ENCODE peak calls at places on chromosomes 11 and 22, in five cellular contexts. One of them, this sample, is unnamed.

GRCh38 chr22:32281092-32281491 is 25.9 kb upstream of the SLC5A4 start:
- DNase-seq in mammary epithelial cell: peak; percentile 93
- DNase-seq in IMR-90: no peak
- DNase-seq in choroid plexus epithelial cell: peak; percentile 90
- DNase-seq in heart left ventricle: no peak
- DNase-seq in this sample: peak; percentile 84

GRCh38 chr22:26892401-26893033 is 235.1 kb downstream of the MIAT start:
- DNase-seq in mammary epithelial cell: peak; percentile 41
- DNase-seq in IMR-90: no peak
- DNase-seq in choroid plexus epithelial cell: no peak
- DNase-seq in heart left ventricle: no peak
- DNase-seq in this sample: no peak

GRCh38 chr22:46111645-46112306 is 38.5 kb upstream of the PPARA start:
- DNase-seq in mammary epithelial cell: no peak
- DNase-seq in IMR-90: no peak
- DNase-seq in choroid plexus epithelial cell: peak; percentile 45
- DNase-seq in heart left ventricle: no peak
- DNase-seq in this sample: no peak

GRCh38 chr11:102564110-102564509 is 33.6 kb upstream of the MMP7 start:
- DNase-seq in mammary epithelial cell: peak; percentile 92
- DNase-seq in IMR-90: peak; percentile 88
- DNase-seq in choroid plexus epithelial cell: peak; percentile 69
- DNase-seq in heart left ventricle: no peak
- DNase-seq in this sample: no peak

GRCh38 chr22:30947821-30948454 is 20.6 kb downstream of the MORC2 start:
- DNase-seq in mammary epithelial cell: peak; percentile 64
- DNase-seq in IMR-90: peak; percentile 70
- DNase-seq in choroid plexus epithelial cell: peak; percentile 85
- DNase-seq in heart left ventricle: no peak
- DNase-seq in this sample: peak; percentile 54

GRCh38 chr11:12552677-12553076 is 121.5 kb upstream of the TEAD1 start:
- DNase-seq in mammary epithelial cell: no peak
- DNase-seq in IMR-90: peak; percentile 90
- DNase-seq in choroid plexus epithelial cell: peak; percentile 96
- DNase-seq in heart left ventricle: peak; percentile 40
- DNase-seq in this sample: peak; percentile 97

GRCh38 chr11:134754823-134755198 is 342.8 kb upstream of the B3GAT1 start:
- DNase-seq in mammary epithelial cell: no peak
- DNase-seq in IMR-90: no peak
- DNase-seq in choroid plexus epithelial cell: no peak
- DNase-seq in heart left ventricle: no peak
- DNase-seq in this sample: no peak

GRCh38 chr11:105274631-105275030 is 135.1 kb upstream of the CARD18 start:
- DNase-seq in mammary epithelial cell: no peak
- DNase-seq in IMR-90: peak; percentile 16
- DNase-seq in choroid plexus epithelial cell: peak; percentile 2
- DNase-seq in heart left ventricle: no peak
- DNase-seq in this sample: no peak

GRCh38 chr11:125494987-125495725 is 909 bp downstream of the FEZ1 start:
- DNase-seq in mammary epithelial cell: peak; percentile 74
- DNase-seq in IMR-90: peak; percentile 31
- DNase-seq in choroid plexus epithelial cell: peak; percentile 26
- DNase-seq in heart left ventricle: peak; percentile 50
- DNase-seq in this sample: no peak

GRCh38 chr11:116172156-116172555 is 600.6 kb downstream of the BUD13 start:
- DNase-seq in mammary epithelial cell: no peak
- DNase-seq in IMR-90: no peak
- DNase-seq in choroid plexus epithelial cell: no peak
- DNase-seq in heart left ventricle: no peak
- DNase-seq in this sample: no peak

GRCh38 chr22:44129614-44129976 is 51.1 kb upstream of the PARVG start:
- DNase-seq in mammary epithelial cell: peak; percentile 8
- DNase-seq in IMR-90: peak; percentile 56
- DNase-seq in choroid plexus epithelial cell: peak; percentile 22
- DNase-seq in heart left ventricle: no peak
- DNase-seq in this sample: no peak

GRCh38 chr11:96338910-96339703 is 3.9 kb downstream of the MAML2 start:
- DNase-seq in mammary epithelial cell: peak; percentile 92
- DNase-seq in IMR-90: peak; percentile 84
- DNase-seq in choroid plexus epithelial cell: peak; percentile 73
- DNase-seq in heart left ventricle: peak; percentile 51
- DNase-seq in this sample: no peak

GRCh38 chr11:48005133-48005532 is 24.8 kb downstream of the PTPRJ start:
- DNase-seq in mammary epithelial cell: no peak
- DNase-seq in IMR-90: no peak
- DNase-seq in choroid plexus epithelial cell: peak; percentile 66
- DNase-seq in heart left ventricle: no peak
- DNase-seq in this sample: no peak
- H3K4me3 ChIP-seq in mammary epithelial cell: no peak overlapping the region
- H3K4me3 ChIP-seq in IMR-90: no peak overlapping the region
- H3K4me3 ChIP-seq in choroid plexus epithelial cell: no peak overlapping the region
- H3K4me3 ChIP-seq in heart left ventricle: no peak overlapping the region
- H3K4me3 ChIP-seq in this sample: no peak overlapping the region

DNA sequence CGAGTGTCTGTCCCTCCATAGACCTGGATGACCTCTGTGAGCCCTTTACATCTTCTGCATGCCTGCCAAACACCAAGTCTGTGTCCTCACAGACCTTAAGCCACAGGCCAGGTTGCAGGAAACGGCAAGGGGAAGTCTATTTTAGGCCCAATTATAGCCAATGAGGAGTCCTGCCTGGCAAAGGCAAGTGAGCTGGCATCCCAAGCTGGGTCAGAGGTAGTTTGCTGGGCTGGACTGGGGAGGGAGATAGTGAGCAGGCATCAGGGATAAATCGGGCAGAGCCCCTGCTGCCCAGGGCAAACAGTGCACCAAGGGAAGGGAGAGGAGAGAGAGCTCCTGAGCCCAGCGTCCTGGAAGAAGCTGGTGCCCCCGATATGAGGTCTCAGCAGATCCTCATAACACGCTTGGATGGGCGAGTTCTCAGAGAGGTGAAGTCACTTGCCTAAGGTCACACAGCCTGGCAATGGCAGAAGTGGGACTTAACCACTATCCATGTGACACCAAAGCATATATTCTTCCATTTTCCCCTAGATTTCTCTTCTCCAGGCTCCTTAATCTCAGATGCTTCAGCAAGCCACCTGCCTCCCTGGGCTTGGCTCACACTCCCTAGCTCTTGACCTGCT is 3.7 kb upstream of the RELT start:
- DNase-seq in mammary epithelial cell: no peak
- DNase-seq in IMR-90: no peak
- DNase-seq in choroid plexus epithelial cell: peak; percentile 36
- DNase-seq in heart left ventricle: peak; percentile 54
- DNase-seq in this sample: no peak
- TF ChIP-seq CTCF in mammary epithelial cell: peak; percentile 22
- TF ChIP-seq CTCF in IMR-90: peak; percentile 38
- TF ChIP-seq CTCF in choroid plexus epithelial cell: peak; percentile 34
- TF ChIP-seq CTCF in heart left ventricle: no peak
- TF ChIP-seq CTCF in this sample: peak; percentile 22

GRCh38 chr11:123260511-123261211 is 65.6 kb upstream of the CLMP start:
- DNase-seq in mammary epithelial cell: no peak
- DNase-seq in IMR-90: no peak
- DNase-seq in choroid plexus epithelial cell: no peak
- DNase-seq in heart left ventricle: no peak
- DNase-seq in this sample: no peak
- H3K4me3 ChIP-seq in mammary epithelial cell: no peak overlapping the region
- H3K4me3 ChIP-seq in IMR-90: no peak overlapping the region
- H3K4me3 ChIP-seq in choroid plexus epithelial cell: no peak overlapping the region
- H3K4me3 ChIP-seq in heart left ventricle: no peak overlapping the region
- H3K4me3 ChIP-seq in this sample: no peak overlapping the region

GRCh38 chr11:32874144-32874543 is 18.5 kb upstream of the QSER1 start:
- DNase-seq in mammary epithelial cell: no peak
- DNase-seq in IMR-90: no peak
- DNase-seq in choroid plexus epithelial cell: no peak
- DNase-seq in heart left ventricle: no peak
- DNase-seq in this sample: no peak

DNA sequence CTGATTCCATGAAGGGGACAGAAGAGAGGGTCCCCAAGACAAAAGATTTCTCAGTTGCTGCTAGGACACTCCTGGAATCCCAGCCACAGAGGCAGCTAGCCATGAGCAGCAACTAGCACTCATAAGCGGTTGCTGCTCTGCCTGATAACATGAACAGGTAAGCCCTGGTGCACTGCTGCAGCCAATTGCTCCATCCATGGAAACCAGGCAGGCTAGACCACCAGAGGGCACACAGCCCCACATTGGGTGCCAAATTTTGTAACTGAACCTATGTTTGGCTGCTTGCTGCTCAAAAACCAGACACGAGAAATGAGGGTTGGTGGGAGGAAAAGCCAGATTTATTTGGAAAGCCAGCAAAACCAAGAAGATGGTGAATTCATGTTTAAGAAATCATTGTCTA is 21.9 kb upstream of the QSER1 start:
- DNase-seq in mammary epithelial cell: no peak
- DNase-seq in IMR-90: no peak
- DNase-seq in choroid plexus epithelial cell: peak; percentile 18
- DNase-seq in heart left ventricle: no peak
- DNase-seq in this sample: no peak
- TF ChIP-seq CTCF in mammary epithelial cell: peak; percentile 12
- TF ChIP-seq CTCF in IMR-90: peak; percentile 12
- TF ChIP-seq CTCF in choroid plexus epithelial cell: peak; percentile 57
- TF ChIP-seq CTCF in heart left ventricle: no peak
- TF ChIP-seq CTCF in this sample: peak; percentile 45

DNA sequence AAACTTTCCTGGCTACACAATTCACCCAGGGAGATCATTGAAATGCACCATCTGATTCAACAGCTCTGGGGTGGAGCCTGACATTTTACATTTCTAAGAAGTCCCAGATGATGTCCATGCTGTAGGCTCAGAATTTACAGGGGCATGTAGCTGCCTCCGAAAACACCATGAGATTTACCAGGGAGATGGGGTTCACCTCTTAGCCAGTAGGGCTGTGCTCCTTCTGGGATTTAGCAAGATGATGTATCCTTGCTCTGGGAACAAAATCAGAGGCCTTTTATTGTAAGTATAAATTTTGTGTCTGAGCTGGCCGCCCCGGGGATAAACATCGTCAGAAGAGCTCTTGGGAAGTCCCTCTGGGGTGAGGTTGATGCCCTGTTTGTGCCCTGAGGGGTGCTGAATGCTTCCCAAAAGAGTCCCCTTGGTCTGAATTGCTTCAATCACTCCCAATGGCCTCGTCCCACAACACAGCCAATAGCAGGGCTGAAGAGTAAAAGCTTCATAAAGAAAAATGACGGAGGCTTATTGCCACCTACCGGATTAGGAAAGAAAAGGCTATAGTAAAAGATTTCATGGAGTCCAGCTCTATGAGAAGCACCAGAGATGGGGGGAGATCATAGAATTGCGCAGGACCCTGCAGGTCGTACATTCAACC is 33.4 kb upstream of the API5 start:
- DNase-seq in mammary epithelial cell: peak; percentile 16
- DNase-seq in IMR-90: peak; percentile 23
- DNase-seq in choroid plexus epithelial cell: peak; percentile 48
- DNase-seq in heart left ventricle: no peak
- DNase-seq in this sample: no peak
- H3K4me3 ChIP-seq in mammary epithelial cell: no peak overlapping the region
- H3K4me3 ChIP-seq in IMR-90: no peak overlapping the region
- H3K4me3 ChIP-seq in choroid plexus epithelial cell: no peak overlapping the region
- H3K4me3 ChIP-seq in heart left ventricle: no peak overlapping the region
- H3K4me3 ChIP-seq in this sample: no peak overlapping the region